ENCODE peak calls at places on chromosomes 6 and 20, in seven cellular contexts. One of them, this sample, is unnamed.

GRCh38 chr20:49384437-49385434 is 97.7 kb downstream of the KCNB1 start:
- DNase-seq in non-pigmented ciliary epithelial cell: no peak
- DNase-seq in left colon: peak
- DNase-seq in dorsolateral prefrontal cortex: peak
- DNase-seq in DMS79 treated with DMSO at 0.1 percent for 48 hours: no peak
- DNase-seq in RCC 7860: no peak
- DNase-seq in GDM1: peak
- DNase-seq in this sample: peak

GRCh38 chr20:32571566-32571965 is 13.6 kb downstream of the NOL4L start:
- DNase-seq in non-pigmented ciliary epithelial cell: no peak
- DNase-seq in left colon: no peak
- DNase-seq in dorsolateral prefrontal cortex: no peak
- DNase-seq in DMS79 treated with DMSO at 0.1 percent for 48 hours: no peak
- DNase-seq in RCC 7860: no peak
- DNase-seq in GDM1: no peak
- DNase-seq in this sample: no peak

GRCh38 chr20:17958326-17959256 is 10.0 kb downstream of the SNX5 start:
- DNase-seq in non-pigmented ciliary epithelial cell: no peak
- DNase-seq in left colon: no peak
- DNase-seq in dorsolateral prefrontal cortex: no peak
- DNase-seq in DMS79 treated with DMSO at 0.1 percent for 48 hours: no peak
- DNase-seq in RCC 7860: no peak
- DNase-seq in GDM1: no peak
- DNase-seq in this sample: no peak

GRCh38 chr20:3679749-3680700 is 1.8 kb downstream of the ADAM33 start:
- DNase-seq in non-pigmented ciliary epithelial cell: peak
- DNase-seq in left colon: peak
- DNase-seq in dorsolateral prefrontal cortex: no peak
- DNase-seq in DMS79 treated with DMSO at 0.1 percent for 48 hours: no peak
- DNase-seq in RCC 7860: no peak
- DNase-seq in GDM1: no peak
- DNase-seq in this sample: no peak

GRCh38 chr20:50727792-50728485 is 3.4 kb upstream of the PARD6B start:
- DNase-seq in non-pigmented ciliary epithelial cell: no peak
- DNase-seq in left colon: no peak
- DNase-seq in dorsolateral prefrontal cortex: peak
- DNase-seq in DMS79 treated with DMSO at 0.1 percent for 48 hours: no peak
- DNase-seq in RCC 7860: peak
- DNase-seq in GDM1: no peak
- DNase-seq in this sample: no peak

GRCh38 chr20:30168025-30168799 is 1089.3 kb upstream of the DEFB115 start:
- DNase-seq in non-pigmented ciliary epithelial cell: no peak
- DNase-seq in left colon: no peak
- DNase-seq in dorsolateral prefrontal cortex: no peak
- DNase-seq in DMS79 treated with DMSO at 0.1 percent for 48 hours: no peak
- DNase-seq in RCC 7860: no peak
- DNase-seq in GDM1: no peak
- DNase-seq in this sample: no peak

GRCh38 chr6:25450469-25451198 is 171.5 kb downstream of the CARMIL1 start:
- DNase-seq in non-pigmented ciliary epithelial cell: no peak
- DNase-seq in left colon: no peak
- DNase-seq in dorsolateral prefrontal cortex: no peak
- DNase-seq in DMS79 treated with DMSO at 0.1 percent for 48 hours: no peak
- DNase-seq in RCC 7860: peak
- DNase-seq in GDM1: no peak
- DNase-seq in this sample: no peak

GRCh38 chr6:24981385-24981758 is 45.6 kb upstream of the RIPOR2 start:
- DNase-seq in non-pigmented ciliary epithelial cell: no peak
- DNase-seq in left colon: no peak
- DNase-seq in dorsolateral prefrontal cortex: no peak
- DNase-seq in DMS79 treated with DMSO at 0.1 percent for 48 hours: no peak
- DNase-seq in RCC 7860: no peak
- DNase-seq in GDM1: no peak
- DNase-seq in this sample: no peak

GRCh38 chr6:131949909-131950766 is 1.0 kb downstream of the CCN2 start:
- DNase-seq in non-pigmented ciliary epithelial cell: peak
- DNase-seq in left colon: peak
- DNase-seq in dorsolateral prefrontal cortex: peak
- DNase-seq in DMS79 treated with DMSO at 0.1 percent for 48 hours: no peak
- DNase-seq in RCC 7860: peak
- DNase-seq in GDM1: peak
- DNase-seq in this sample: no peak

GRCh38 chr6:43246301-43247114 is 3.2 kb downstream of the TTBK1 start:
- DNase-seq in non-pigmented ciliary epithelial cell: no peak
- DNase-seq in left colon: peak
- DNase-seq in dorsolateral prefrontal cortex: peak
- DNase-seq in DMS79 treated with DMSO at 0.1 percent for 48 hours: peak
- DNase-seq in RCC 7860: no peak
- DNase-seq in GDM1: no peak
- DNase-seq in this sample: no peak

This sample was measured in KG1.